ENCODE peak calls at places on chromosomes 11 and 22, in nine cellular contexts. One of them, this sample, is unnamed.

GRCh38 chr11:119993732-119994131 is 144.2 kb downstream of the TRIM29 start:
- DNase-seq in cardiac fibroblast: no peak
- DNase-seq in GM20000: no peak
- DNase-seq in PC-3: no peak
- DNase-seq in NB4: no peak
- DNase-seq in fibroblast of villous mesenchyme: no peak
- DNase-seq in GM12865: no peak
- DNase-seq in Panc1: no peak
- DNase-seq in neural progenitor cell: no peak
- DNase-seq in this sample: no peak

GRCh38 chr11:72722050-72722748 is 30.0 kb downstream of the ARAP1 start:
- DNase-seq in cardiac fibroblast: peak; percentile 93
- DNase-seq in GM12865: peak; percentile 90
- DNase-seq in GM20000: peak; percentile 94
- DNase-seq in fibroblast of villous mesenchyme: peak; percentile 93
- DNase-seq in neural progenitor cell: peak; percentile 66
- DNase-seq in Panc1: peak; percentile 25
- DNase-seq in PC-3: peak; percentile 88
- DNase-seq in NB4: peak; percentile 96
- DNase-seq in this sample: peak; percentile 74

GRCh38 chr11:12900496-12900895 is 108.6 kb upstream of the RASSF10 start:
- DNase-seq in neural progenitor cell: no peak
- DNase-seq in GM20000: no peak
- DNase-seq in GM12865: no peak
- DNase-seq in PC-3: peak; percentile 89
- DNase-seq in fibroblast of villous mesenchyme: peak; percentile 83
- DNase-seq in cardiac fibroblast: peak; percentile 97
- DNase-seq in NB4: no peak
- DNase-seq in Panc1: no peak
- DNase-seq in this sample: no peak

GRCh38 chr11:3865388-3866193 is 10.1 kb downstream of the STIM1 start:
- DNase-seq in GM12865: peak; percentile 75
- DNase-seq in GM20000: no peak
- DNase-seq in neural progenitor cell: no peak
- DNase-seq in PC-3: peak; percentile 66
- DNase-seq in fibroblast of villous mesenchyme: peak; percentile 61
- DNase-seq in NB4: peak; percentile 44
- DNase-seq in Panc1: no peak
- DNase-seq in cardiac fibroblast: peak; percentile 76
- DNase-seq in this sample: no peak

GRCh38 chr22:20090730-20091240 is 10.7 kb downstream of the DGCR8 start:
- DNase-seq in NB4: no peak
- DNase-seq in neural progenitor cell: no peak
- DNase-seq in Panc1: no peak
- DNase-seq in cardiac fibroblast: no peak
- DNase-seq in GM12865: no peak
- DNase-seq in fibroblast of villous mesenchyme: no peak
- DNase-seq in GM20000: no peak
- DNase-seq in PC-3: no peak
- DNase-seq in this sample: no peak

GRCh38 chr22:49373289-49373666 is 454.4 kb downstream of the BRD1 start:
- DNase-seq in Panc1: no peak
- DNase-seq in fibroblast of villous mesenchyme: no peak
- DNase-seq in NB4: no peak
- DNase-seq in cardiac fibroblast: no peak
- DNase-seq in neural progenitor cell: no peak
- DNase-seq in PC-3: no peak
- DNase-seq in GM20000: no peak
- DNase-seq in GM12865: no peak
- DNase-seq in this sample: no peak

GRCh38 chr22:29773233-29773632 is 6.1 kb downstream of the UQCR10 start:
- DNase-seq in cardiac fibroblast: peak; percentile 56
- DNase-seq in Panc1: no peak
- DNase-seq in GM20000: no peak
- DNase-seq in fibroblast of villous mesenchyme: no peak
- DNase-seq in GM12865: no peak
- DNase-seq in neural progenitor cell: no peak
- DNase-seq in NB4: no peak
- DNase-seq in PC-3: peak; percentile 80
- DNase-seq in this sample: no peak

GRCh38 chr11:129828301-129828836 is 12.7 kb downstream of the TMEM45B start:
- DNase-seq in GM12865: no peak
- DNase-seq in fibroblast of villous mesenchyme: no peak
- DNase-seq in neural progenitor cell: no peak
- DNase-seq in Panc1: no peak
- DNase-seq in cardiac fibroblast: peak; percentile 25
- DNase-seq in PC-3: peak; percentile 99
- DNase-seq in GM20000: no peak
- DNase-seq in NB4: no peak
- DNase-seq in this sample: no peak

GRCh38 chr22:17234144-17234623 is 14.9 kb upstream of the ADA2 start:
- DNase-seq in PC-3: no peak
- DNase-seq in fibroblast of villous mesenchyme: no peak
- DNase-seq in neural progenitor cell: peak; percentile 89
- DNase-seq in NB4: no peak
- DNase-seq in cardiac fibroblast: peak; percentile 19
- DNase-seq in GM12865: no peak
- DNase-seq in GM20000: no peak
- DNase-seq in Panc1: no peak
- DNase-seq in this sample: peak; percentile 45

GRCh38 chr11:61163714-61164609 is 2.7 kb upstream of the VPS37C start:
- DNase-seq in Panc1: no peak
- DNase-seq in neural progenitor cell: no peak
- DNase-seq in NB4: peak; percentile 76
- DNase-seq in cardiac fibroblast: no peak
- DNase-seq in GM12865: peak; percentile 21
- DNase-seq in PC-3: no peak
- DNase-seq in fibroblast of villous mesenchyme: no peak
- DNase-seq in GM20000: peak; percentile 71
- DNase-seq in this sample: no peak

GRCh38 chr11:61162092-61162935 is 1.1 kb upstream of the VPS37C start:
- DNase-seq in PC-3: peak; percentile 67
- DNase-seq in cardiac fibroblast: peak; percentile 64
- DNase-seq in neural progenitor cell: no peak
- DNase-seq in Panc1: no peak
- DNase-seq in GM20000: peak; percentile 67
- DNase-seq in fibroblast of villous mesenchyme: peak; percentile 8
- DNase-seq in NB4: peak; percentile 58
- DNase-seq in GM12865: peak; percentile 87
- DNase-seq in this sample: peak; percentile 25

GRCh38 chr11:61158691-61159381 is 2.4 kb downstream of the VPS37C start:
- DNase-seq in Panc1: no peak
- DNase-seq in cardiac fibroblast: peak; percentile 87
- DNase-seq in GM12865: peak; percentile 43
- DNase-seq in GM20000: no peak
- DNase-seq in neural progenitor cell: no peak
- DNase-seq in NB4: no peak
- DNase-seq in PC-3: peak; percentile 93
- DNase-seq in fibroblast of villous mesenchyme: peak; percentile 84
- DNase-seq in this sample: no peak

GRCh38 chr11:61160487-61161189 is 588 bp downstream of the VPS37C start:
- DNase-seq in GM12865: no peak
- DNase-seq in GM20000: no peak
- DNase-seq in fibroblast of villous mesenchyme: peak; percentile 16
- DNase-seq in NB4: no peak
- DNase-seq in cardiac fibroblast: peak; percentile 21
- DNase-seq in neural progenitor cell: no peak
- DNase-seq in PC-3: peak; percentile 25
- DNase-seq in Panc1: no peak
- DNase-seq in this sample: no peak

DNA sequence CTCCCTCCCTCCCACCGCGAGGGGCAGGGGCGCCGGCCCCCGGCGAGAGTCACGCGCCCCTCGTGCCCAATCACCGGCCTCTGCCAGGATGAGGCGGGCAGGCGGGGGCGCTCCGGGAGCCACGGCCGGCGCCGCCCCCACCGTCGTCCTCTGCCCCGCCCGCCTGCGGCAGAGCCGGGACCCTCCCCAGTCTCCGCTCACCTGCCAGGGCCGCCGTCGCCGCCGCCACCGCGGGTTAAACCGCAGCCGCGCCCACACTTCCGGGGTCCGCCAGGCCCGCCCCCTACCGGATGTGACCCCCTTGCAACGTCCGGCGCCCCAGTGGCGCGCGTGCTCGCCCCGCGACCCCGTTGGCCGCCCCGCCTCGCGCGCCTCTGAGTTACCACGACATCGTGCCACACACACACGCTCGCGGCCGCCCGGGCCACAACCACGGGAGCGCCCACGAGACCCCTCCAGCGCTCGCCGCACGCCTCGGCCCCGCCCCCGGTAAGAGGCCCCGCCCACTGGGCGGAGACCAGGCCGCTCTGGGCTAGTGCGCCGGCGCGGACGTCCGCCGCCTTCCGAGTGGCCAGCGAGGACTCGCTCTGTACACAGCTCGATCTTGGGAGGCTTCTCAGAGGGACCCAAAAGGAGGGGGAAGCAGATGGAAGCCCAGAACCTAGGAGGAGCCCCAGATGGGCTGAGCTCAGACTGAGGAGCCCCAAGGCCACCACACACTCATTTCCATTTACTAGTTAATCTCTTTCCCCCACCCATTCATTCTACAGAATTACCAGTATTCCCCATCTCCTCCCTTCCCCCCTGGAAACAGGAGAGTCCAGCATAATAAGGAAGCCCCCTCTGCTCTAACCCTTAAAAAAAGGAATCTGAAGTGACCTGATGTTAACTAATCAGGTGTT is at the start of gene VPS37C:
- DNase-seq in GM20000: peak; percentile 98
- DNase-seq in GM12865: peak; percentile 98
- DNase-seq in cardiac fibroblast: peak; percentile 85
- DNase-seq in NB4: peak; percentile 95
- DNase-seq in neural progenitor cell: peak; percentile 95
- DNase-seq in fibroblast of villous mesenchyme: peak; percentile 86
- DNase-seq in Panc1: no peak
- DNase-seq in PC-3: peak; percentile 94
- DNase-seq in this sample: peak; percentile 96
- TF ChIP-seq CTCF in GM20000: no peak
- TF ChIP-seq CTCF in GM12865: peak; percentile 0
- TF ChIP-seq CTCF in cardiac fibroblast: no peak
- TF ChIP-seq CTCF in NB4: no peak
- TF ChIP-seq CTCF in neural progenitor cell: peak; percentile 19
- TF ChIP-seq CTCF in fibroblast of villous mesenchyme: peak; percentile 3
- TF ChIP-seq CTCF in Panc1: no peak
- TF ChIP-seq CTCF in PC-3: no peak
- TF ChIP-seq CTCF in this sample: no peak

DNA sequence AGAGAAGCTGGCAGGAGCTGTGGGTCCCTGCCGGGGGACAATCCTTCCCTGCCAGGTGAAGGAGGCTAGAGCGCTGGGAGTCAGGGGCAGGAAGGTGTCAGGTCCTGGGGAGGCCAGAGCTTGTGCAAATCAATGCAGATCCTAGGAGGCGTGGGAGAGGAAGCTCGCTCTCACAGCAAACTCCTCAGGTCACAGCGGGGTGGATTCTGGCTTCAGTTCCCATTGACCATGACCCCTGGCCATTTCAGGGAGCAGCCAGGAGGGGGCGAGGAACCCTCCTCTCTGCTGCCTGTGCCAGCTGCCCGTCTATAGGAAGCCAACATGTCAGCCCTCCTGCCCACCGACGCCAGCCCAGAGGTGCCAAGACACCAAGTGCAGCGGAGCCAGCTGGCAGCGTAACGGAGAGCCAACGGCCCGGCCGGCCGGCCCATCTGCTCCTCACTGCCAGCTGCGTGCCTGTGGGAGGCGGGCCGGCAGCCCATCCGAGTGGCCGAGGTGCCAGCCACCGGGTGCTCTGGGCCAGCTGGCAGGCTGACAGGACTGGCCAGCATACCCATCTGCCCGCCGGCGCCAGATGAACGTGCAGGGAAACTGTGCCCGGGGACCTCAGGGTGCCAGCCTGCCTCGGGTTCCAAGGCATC is 374.9 kb downstream of the MIAT start:
- DNase-seq in GM20000: no peak
- DNase-seq in PC-3: no peak
- DNase-seq in neural progenitor cell: peak; percentile 11
- DNase-seq in cardiac fibroblast: no peak
- DNase-seq in NB4: peak; percentile 7
- DNase-seq in fibroblast of villous mesenchyme: no peak
- DNase-seq in GM12865: no peak
- DNase-seq in Panc1: no peak
- DNase-seq in this sample: peak; percentile 56
- TF ChIP-seq CTCF in GM20000: no peak
- TF ChIP-seq CTCF in PC-3: no peak
- TF ChIP-seq CTCF in neural progenitor cell: peak; percentile 34
- TF ChIP-seq CTCF in cardiac fibroblast: peak; percentile 19
- TF ChIP-seq CTCF in NB4: peak; percentile 32
- TF ChIP-seq CTCF in fibroblast of villous mesenchyme: peak; percentile 37
- TF ChIP-seq CTCF in GM12865: no peak
- TF ChIP-seq CTCF in Panc1: peak; percentile 9
- TF ChIP-seq CTCF in this sample: peak; percentile 42

GRCh38 chr11:111063711-111064110 is 181.8 kb upstream of the POU2AF2 start:
- DNase-seq in GM20000: no peak
- DNase-seq in NB4: no peak
- DNase-seq in fibroblast of villous mesenchyme: no peak
- DNase-seq in cardiac fibroblast: peak; percentile 29
- DNase-seq in PC-3: peak; percentile 23
- DNase-seq in GM12865: no peak
- DNase-seq in Panc1: no peak
- DNase-seq in neural progenitor cell: peak; percentile 23
- DNase-seq in this sample: no peak

GRCh38 chr11:111064118-111064517 is 181.4 kb upstream of the POU2AF2 start:
- DNase-seq in neural progenitor cell: no peak
- DNase-seq in cardiac fibroblast: peak; percentile 82
- DNase-seq in fibroblast of villous mesenchyme: peak; percentile 54
- DNase-seq in PC-3: peak; percentile 32
- DNase-seq in GM12865: no peak
- DNase-seq in Panc1: no peak
- DNase-seq in NB4: no peak
- DNase-seq in GM20000: no peak
- DNase-seq in this sample: no peak

GRCh38 chr11:111066861-111067260 is 178.7 kb upstream of the POU2AF2 start:
- DNase-seq in Panc1: no peak
- DNase-seq in fibroblast of villous mesenchyme: no peak
- DNase-seq in NB4: peak; percentile 13
- DNase-seq in GM12865: no peak
- DNase-seq in neural progenitor cell: no peak
- DNase-seq in cardiac fibroblast: no peak
- DNase-seq in GM20000: no peak
- DNase-seq in PC-3: peak; percentile 36
- DNase-seq in this sample: no peak

GRCh38 chr11:111067994-111068393 is 177.5 kb upstream of the POU2AF2 start:
- DNase-seq in GM12865: no peak
- DNase-seq in neural progenitor cell: no peak
- DNase-seq in Panc1: no peak
- DNase-seq in PC-3: no peak
- DNase-seq in NB4: no peak
- DNase-seq in cardiac fibroblast: no peak
- DNase-seq in GM20000: no peak
- DNase-seq in fibroblast of villous mesenchyme: no peak
- DNase-seq in this sample: no peak

GRCh38 chr11:111069076-111069475 is 176.4 kb upstream of the POU2AF2 start:
- DNase-seq in Panc1: no peak
- DNase-seq in GM12865: no peak
- DNase-seq in NB4: no peak
- DNase-seq in cardiac fibroblast: peak; percentile 92
- DNase-seq in fibroblast of villous mesenchyme: peak; percentile 42
- DNase-seq in neural progenitor cell: peak; percentile 15
- DNase-seq in PC-3: peak; percentile 48
- DNase-seq in GM20000: no peak
- DNase-seq in this sample: no peak
- TF ChIP-seq CTCF in Panc1: no peak
- TF ChIP-seq CTCF in GM12865: no peak
- TF ChIP-seq CTCF in NB4: no peak
- TF ChIP-seq CTCF in cardiac fibroblast: peak; percentile 74
- TF ChIP-seq CTCF in fibroblast of villous mesenchyme: peak; percentile 54
- TF ChIP-seq CTCF in neural progenitor cell: peak; percentile 49
- TF ChIP-seq CTCF in PC-3: peak; percentile 47
- TF ChIP-seq CTCF in GM20000: no peak
- TF ChIP-seq CTCF in this sample: no peak

GRCh38 chr11:60625262-60625661 is 74.2 kb upstream of the MS4A8 start:
- DNase-seq in GM20000: no peak
- DNase-seq in fibroblast of villous mesenchyme: peak; percentile 31
- DNase-seq in GM12865: peak; percentile 40
- DNase-seq in cardiac fibroblast: peak; percentile 65
- DNase-seq in Panc1: no peak
- DNase-seq in PC-3: peak; percentile 75
- DNase-seq in NB4: peak; percentile 42
- DNase-seq in neural progenitor cell: peak; percentile 49
- DNase-seq in this sample: peak; percentile 19
- TF ChIP-seq CTCF in GM20000: peak; percentile 4
- TF ChIP-seq CTCF in fibroblast of villous mesenchyme: no peak
- TF ChIP-seq CTCF in GM12865: peak; percentile 24
- TF ChIP-seq CTCF in cardiac fibroblast: peak; percentile 27
- TF ChIP-seq CTCF in Panc1: no peak
- TF ChIP-seq CTCF in PC-3: peak; percentile 80
- TF ChIP-seq CTCF in NB4: peak; percentile 23
- TF ChIP-seq CTCF in neural progenitor cell: peak; percentile 57
- TF ChIP-seq CTCF in this sample: no peak